ENCODE peak calls at places on chromosomes 11 and 22, in five cellular contexts. I is LHCN-M2, S is T-helper 9 cell, U is uterus, A is EL. D is an unnamed sample.

GRCh38 chr11:96254087-96254486 is 88.9 kb downstream of the MAML2 start:
- DNase-seq in U (no peak), I (peak; percentile 68), A (peak; percentile 69), S (no peak), D (no peak)

GRCh38 chr22:29269731-29270474 is 1.8 kb downstream of the EWSR1 start:
- DNase-seq in I (no peak), U (no peak), A (peak; percentile 26), S (no peak), D (no peak)

GRCh38 chr22:30196867-30197336 is 49.7 kb downstream of the LIF start:
- DNase-seq in A (no peak), U (no peak), S (no peak), I (no peak), D (no peak)

GRCh38 chr11:35324981-35325380 is 94.4 kb downstream of the SLC1A2 start:
- DNase-seq in A (peak; percentile 70), S (no peak), U (no peak), I (peak; percentile 53), D (no peak)

GRCh38 chr11:86046111-86046510 is 22.8 kb downstream of the PICALM start:
- DNase-seq in A (peak; percentile 34), I (no peak), U (no peak), S (no peak), D (no peak)

GRCh38 chr11:26078217-26078821 is 253.6 kb upstream of the ANO3 start:
- DNase-seq in U (no peak), S (no peak), I (no peak), A (no peak), D (no peak)

GRCh38 chr11:116931206-116931953 is 94.0 kb upstream of the APOA1 start:
- DNase-seq in U (peak; percentile 19), I (peak; percentile 6), S (peak; percentile 28), A (no peak), D (no peak)

GRCh38 chr22:33492210-33492651 is 428.0 kb downstream of the LARGE1 start:
- DNase-seq in U (no peak), S (no peak), A (no peak), I (no peak), D (no peak)

GRCh38 chr22:39122772-39123470 is 25.9 kb downstream of the APOBEC3H start:
- DNase-seq in A (no peak), S (no peak), I (no peak), U (no peak), D (no peak)

D was measured in chondrocyte.